ENCODE peak calls at places on chromosomes 4 and X, in six cellular contexts. X is GM06990, V is AG09309, M is tibial artery, E is stomach, C is RWPE1. G is an unnamed sample.

GRCh38 chr4:103076777-103077347 is 301 bp upstream of the SLC9B2 start:
- DNase-seq in X (no peak), V (no peak), M (no peak), E (no peak), C (no peak), G (no peak)

GRCh38 chr4:113472864-113473263 is 288.7 kb downstream of the CAMK2D start:
- DNase-seq in X (no peak), V (no peak), M (no peak), E (no peak), C (no peak), G (no peak)

GRCh38 chrX:140298946-140299345 is 205.9 kb downstream of the SOX3 start:
- DNase-seq in X (no peak), V (no peak), M (no peak), E (no peak), C (no peak), G (no peak)

GRCh38 chr4:24743931-24744330 is 51.4 kb upstream of the SOD3 start:
- DNase-seq in X (no peak), V (no peak), M (no peak), E (no peak), C (no peak), G (no peak)

GRCh38 chrX:12701625-12702024 is 89.6 kb upstream of the PRPS2 start:
- DNase-seq in X (peak), V (peak), M (no peak), E (peak), C (peak), G (peak)

GRCh38 chr4:39323836-39324235 is 42.3 kb downstream of the RFC1 start:
- DNase-seq in X (no peak), V (no peak), M (no peak), E (no peak), C (no peak), G (no peak)

GRCh38 chr4:151407466-151408379 is 1.3 kb upstream of the FHIP1A start:
- DNase-seq in X (peak), V (no peak), M (peak), E (peak), C (no peak), G (peak)

GRCh38 chr4:31998807-31999206 is 1278.6 kb downstream of the PCDH7 start:
- DNase-seq in X (no peak), V (no peak), M (no peak), E (no peak), C (no peak), G (no peak)

GRCh38 chr4:79851625-79852304 is 221.3 kb downstream of the ANTXR2 start:
- DNase-seq in X (no peak), V (no peak), M (no peak), E (no peak), C (no peak), G (no peak)

GRCh38 chrX:2320089-2320488 is 180.7 kb downstream of the DHRSX start:
- DNase-seq in X (no peak), V (no peak), M (no peak), E (no peak), C (no peak), G (no peak)

GRCh38 chr4:157220026-157220881 is at the start of gene GRIA2:
- DNase-seq in X (no peak), V (peak), M (no peak), E (peak), C (peak), G (peak)

DNA sequence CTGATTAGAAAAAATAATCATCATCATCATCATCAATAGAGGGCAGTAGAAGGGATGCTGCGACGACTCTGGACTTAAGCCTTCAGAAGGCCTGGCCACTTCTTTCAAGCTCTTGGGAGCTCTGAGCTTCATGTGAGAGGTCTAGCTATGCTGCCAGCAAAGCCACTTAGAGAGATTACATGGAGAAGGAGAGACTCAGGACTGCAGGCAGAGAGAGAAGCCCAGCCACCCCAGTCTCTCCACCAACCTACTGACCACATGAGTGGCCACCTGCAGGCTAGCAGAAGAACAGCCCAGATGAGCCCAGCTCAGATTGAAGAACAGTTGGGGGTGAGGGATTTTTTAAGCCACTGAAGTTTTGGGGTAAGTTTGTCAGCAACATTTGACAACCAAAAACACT is 17.1 kb upstream of the TMEM150C start:
- DNase-seq in X (no peak), V (no peak), M (no peak), E (no peak), C (no peak), G (no peak)
- TF ChIP-seq CTCF in X (no peak), V (peak), M (no peak), E (no peak), C (no peak), G (no peak)

DNA sequence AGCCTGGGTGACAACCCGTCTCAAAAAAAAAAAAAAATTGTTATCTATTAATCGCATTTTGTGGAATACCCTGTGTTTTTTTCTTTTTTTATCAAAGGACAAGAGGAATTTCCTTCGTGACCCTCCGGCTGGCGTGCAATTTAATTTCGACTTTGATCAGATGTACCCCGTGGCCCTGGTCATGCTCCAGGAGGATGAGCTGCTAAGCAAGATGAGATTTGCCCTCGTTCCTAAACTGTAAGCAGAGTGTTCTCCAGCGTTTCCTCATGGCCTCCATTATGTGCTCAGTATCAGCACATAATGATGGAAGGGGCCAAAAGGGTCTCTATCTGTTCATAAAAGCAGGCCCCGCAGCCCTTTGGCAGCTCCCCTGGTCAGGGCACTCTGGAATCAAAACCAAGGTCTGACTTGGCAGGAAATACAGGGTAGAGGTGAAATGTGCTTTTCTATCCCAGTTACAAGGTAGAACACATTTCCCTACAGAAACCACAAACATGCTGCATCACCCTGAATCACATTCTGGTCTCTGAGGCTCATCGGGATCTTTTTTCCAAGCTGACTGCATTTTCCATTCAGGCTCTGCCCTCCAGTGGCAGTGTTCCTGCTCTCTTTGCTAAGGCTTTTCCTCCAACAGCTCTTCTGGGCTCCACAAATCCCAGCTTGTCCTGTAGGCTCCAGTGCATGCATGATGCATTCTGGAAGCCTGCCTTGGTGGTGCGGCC is 24.4 kb downstream of the SYAP1 start:
- DNase-seq in X (no peak), V (peak), M (no peak), E (no peak), C (peak), G (no peak)
- TF ChIP-seq CTCF in X (no peak), V (peak), M (no peak), E (no peak), C (no peak), G (no peak)

DNA sequence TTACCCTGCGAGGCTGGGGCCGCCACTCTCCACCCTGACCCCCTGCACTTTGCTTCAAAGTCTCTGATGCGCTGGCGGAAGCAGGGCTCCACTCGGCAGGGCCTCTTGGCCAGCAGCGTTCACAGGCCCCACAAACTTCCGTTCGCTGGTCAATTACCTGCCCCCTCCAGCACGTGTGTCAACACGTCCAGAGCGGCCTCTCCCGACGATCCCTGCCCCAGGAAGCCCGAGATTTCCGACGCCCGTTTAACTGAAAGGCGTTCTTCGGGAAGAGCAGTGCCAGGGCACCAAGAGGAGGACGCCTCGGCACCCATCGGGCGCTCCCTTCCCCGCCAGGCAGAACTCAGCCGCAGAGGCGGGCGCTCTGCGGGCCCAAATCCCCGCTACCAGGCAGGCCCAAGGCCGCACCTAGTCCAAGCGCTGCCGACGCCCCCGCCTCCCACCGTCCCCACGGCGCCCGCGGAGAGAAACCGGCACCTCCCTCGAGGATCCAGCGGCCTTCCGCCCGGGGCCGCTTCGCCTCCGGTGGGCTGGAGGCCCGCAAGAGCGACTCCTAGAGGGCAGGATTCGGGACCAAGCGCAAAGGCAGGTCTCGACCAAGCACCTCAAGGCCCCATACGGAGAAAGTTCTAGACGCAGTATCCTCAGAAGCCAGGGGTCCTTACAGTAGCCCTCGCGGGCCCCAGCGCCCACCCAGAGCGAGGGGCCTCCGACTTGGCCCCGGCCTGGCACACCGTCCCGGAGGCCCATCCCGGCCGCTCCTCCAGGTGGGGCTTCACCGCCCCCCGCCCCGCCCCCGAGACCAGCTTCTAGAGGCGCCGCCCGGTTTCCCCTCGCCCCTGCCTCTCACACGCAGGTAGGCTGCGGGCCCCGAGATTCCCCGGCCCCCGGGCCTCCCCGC is 586 bp downstream of the BCAP31 start:
- DNase-seq in X (no peak), V (no peak), M (no peak), E (peak), C (no peak), G (peak)
- TF ChIP-seq CTCF in X (peak), V (peak), M (peak), E (no peak), C (peak), G (peak)

GRCh38 chrX:50169717-50170116 is 31.1 kb downstream of the AKAP4 start:
- DNase-seq in X (no peak), V (no peak), M (no peak), E (no peak), C (no peak), G (no peak)

GRCh38 chrX:50167366-50167765 is 33.4 kb downstream of the AKAP4 start:
- DNase-seq in X (no peak), V (no peak), M (no peak), E (no peak), C (no peak), G (no peak)

GRCh38 chrX:50165727-50166126 is 35.1 kb downstream of the AKAP4 start:
- DNase-seq in X (no peak), V (no peak), M (no peak), E (no peak), C (no peak), G (no peak)

GRCh38 chrX:50168305-50168704 is 32.5 kb downstream of the AKAP4 start:
- DNase-seq in X (peak), V (no peak), M (no peak), E (no peak), C (peak), G (no peak)
- TF ChIP-seq CTCF in X (no peak), V (no peak), M (no peak), E (no peak), C (no peak), G (no peak)

GRCh38 chr4:1859389-1859753 is 3.4 kb upstream of the LETM1 start:
- DNase-seq in X (no peak), V (no peak), M (no peak), E (no peak), C (no peak), G (no peak)
- TF ChIP-seq CTCF in X (no peak), V (no peak), M (no peak), E (no peak), C (no peak), G (no peak)

GRCh38 chr4:181998588-181998987 is 244.6 kb upstream of the TENM3 start:
- DNase-seq in X (no peak), V (no peak), M (no peak), E (no peak), C (no peak), G (no peak)
- TF ChIP-seq CTCF in X (no peak), V (peak), M (no peak), E (no peak), C (no peak), G (no peak)

GRCh38 chrX:3939967-3940610 is 226.6 kb upstream of the PRKX start:
- DNase-seq in X (no peak), V (no peak), M (no peak), E (no peak), C (peak), G (peak)
- TF ChIP-seq CTCF in X (peak), V (peak), M (no peak), E (no peak), C (peak), G (peak)

GRCh38 chrX:25524150-25524549 is 508.4 kb upstream of the ARX start:
- DNase-seq in X (no peak), V (no peak), M (no peak), E (no peak), C (no peak), G (no peak)

GRCh38 chrX:25527596-25527995 is 511.8 kb upstream of the ARX start:
- DNase-seq in X (no peak), V (no peak), M (no peak), E (no peak), C (no peak), G (no peak)

GRCh38 chrX:25519258-25519657 is 503.5 kb upstream of the ARX start:
- DNase-seq in X (no peak), V (no peak), M (no peak), E (no peak), C (no peak), G (no peak)

DNA sequence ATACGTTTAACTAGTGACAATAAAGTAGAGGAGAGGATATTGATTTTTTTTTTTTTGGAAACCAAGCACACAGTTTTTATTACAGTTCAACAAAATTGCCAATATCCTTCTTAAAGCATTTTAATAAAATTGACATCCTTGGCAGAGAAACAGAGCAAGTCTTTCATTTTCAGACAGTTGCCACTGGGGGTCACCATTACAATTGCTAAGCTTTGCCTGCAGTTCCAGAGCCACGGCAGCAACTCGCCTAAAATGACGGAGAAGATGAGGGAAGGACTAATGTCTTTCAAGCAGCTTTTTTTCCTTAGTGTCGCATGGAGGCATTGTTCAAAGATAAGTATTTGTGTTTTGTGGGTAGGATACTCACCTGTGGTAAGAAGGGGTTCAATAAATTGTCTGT is 507.8 kb upstream of the ARX start:
- DNase-seq in X (no peak), V (no peak), M (no peak), E (no peak), C (peak), G (peak)
- TF ChIP-seq CTCF in X (peak), V (no peak), M (no peak), E (no peak), C (no peak), G (no peak)

DNA sequence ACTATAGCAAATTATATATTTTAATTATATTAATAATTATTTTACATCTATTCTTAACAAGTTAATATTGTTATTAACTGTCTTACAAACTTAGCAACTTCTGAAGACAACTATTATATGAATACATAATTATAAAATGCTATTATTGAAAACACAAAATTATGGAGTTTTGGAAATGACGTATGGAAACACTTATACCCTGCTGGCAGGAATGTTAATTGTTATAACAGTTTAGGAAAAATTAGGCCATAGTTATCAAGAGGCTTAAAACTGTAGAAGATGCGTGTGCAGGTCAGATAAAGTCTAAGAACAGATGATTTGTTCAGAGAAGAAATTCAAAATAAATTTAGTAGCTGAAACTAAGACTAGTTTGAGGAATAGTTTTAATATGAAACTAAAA is 211.7 kb downstream of the FAT4 start:
- DNase-seq in X (no peak), V (no peak), M (no peak), E (no peak), C (no peak), G (no peak)
- TF ChIP-seq CTCF in X (no peak), V (peak), M (no peak), E (no peak), C (no peak), G (no peak)